ENCODE peak calls at places on chromosomes 12 and 14, in six cellular contexts. L is keratinocyte, P is HL-60, F is PC-3, E is GM23248, D is BE2C. O is an unnamed sample. For H3K27me3, the result is how much of the 10 kb centered on the place peaks cover.

GRCh38 chr12:19021240-19021639 is 108.3 kb upstream of the PLEKHA5 start:
- DNase-seq in L (no peak), P (no peak), F (no peak), E (no peak), D (no peak), O (no peak)

GRCh38 chr14:57692671-57693070 is 173.2 kb downstream of the SLC35F4 start:
- DNase-seq in L (peak), P (peak), F (peak), E (peak), D (no peak), O (peak)

GRCh38 chr14:63470877-63471565 is 72.2 kb downstream of the PPP2R5E start:
- DNase-seq in L (peak), P (no peak), F (peak), E (peak), D (no peak), O (peak)

GRCh38 chr12:45234134-45234865 is 18.4 kb downstream of the ANO6 start:
- DNase-seq in L (no peak), P (no peak), F (peak), E (peak), D (peak), O (peak)

GRCh38 chr12:66823857-66824570 is 145.1 kb upstream of the GRIP1 start:
- DNase-seq in L (peak), P (no peak), F (peak), E (no peak), D (no peak), O (peak)

GRCh38 chr12:26648066-26648465 is 184.9 kb downstream of the ITPR2 start:
- DNase-seq in L (no peak), P (no peak), F (no peak), E (no peak), D (no peak), O (no peak)

GRCh38 chr12:58925111-58925732 is 4.9 kb upstream of the LRIG3 start:
- DNase-seq in L (no peak), P (no peak), F (no peak), E (no peak), D (no peak), O (no peak)

GRCh38 chr12:41959271-41959670 is 185.4 kb downstream of the GXYLT1 start:
- DNase-seq in L (no peak), P (no peak), F (no peak), E (no peak), D (no peak), O (no peak)

GRCh38 chr12:26651566-26652188 is 181.3 kb downstream of the ITPR2 start:
- DNase-seq in L (peak), P (peak), F (peak), E (peak), D (peak), O (no peak)

GRCh38 chr12:114327765-114328164 is 78.2 kb downstream of the TBX5 start:
- DNase-seq in L (no peak), P (no peak), F (no peak), E (no peak), D (no peak), O (no peak)

GRCh38 chr12:29066061-29066588 is 83.0 kb upstream of the FAR2 start:
- DNase-seq in L (no peak), P (peak), F (peak), E (peak), D (no peak), O (no peak)

GRCh38 chr12:117718559-117718958 is 250.2 kb downstream of the KSR2 start:
- DNase-seq in L (no peak), P (no peak), F (no peak), E (no peak), D (no peak), O (no peak)

GRCh38 chr12:22722779-22723178 is 97.8 kb downstream of the ETNK1 start:
- DNase-seq in L (no peak), P (no peak), F (no peak), E (no peak), D (no peak), O (no peak)

GRCh38 chr12:47885012-47885501 is 19.7 kb downstream of the VDR start:
- DNase-seq in L (no peak), P (no peak), F (no peak), E (no peak), D (no peak), O (no peak)

GRCh38 chr14:76775159-76775694 is 14.0 kb downstream of the VASH1 start:
- DNase-seq in L (no peak), P (no peak), F (no peak), E (no peak), D (no peak), O (no peak)

GRCh38 chr12:130027798-130028197 is 124.0 kb upstream of the TMEM132D start:
- DNase-seq in L (no peak), P (no peak), F (no peak), E (no peak), D (no peak), O (no peak)

GRCh38 chr14:38309522-38310262 is 53.8 kb upstream of the CLEC14A start:
- DNase-seq in L (no peak), P (no peak), F (no peak), E (no peak), D (no peak), O (no peak)

GRCh38 chr12:114221136-114221838 is 184.7 kb downstream of the TBX5 start:
- DNase-seq in L (no peak), P (no peak), F (no peak), E (no peak), D (no peak), O (no peak)

GRCh38 chr12:47717443-47718193 is 7.7 kb downstream of the ENDOU start:
- DNase-seq in L (no peak), P (no peak), F (peak), E (peak), D (peak), O (no peak)

GRCh38 chr12:32305163-32305562 is 94.2 kb upstream of the FGD4 start:
- DNase-seq in L (no peak), P (no peak), F (no peak), E (peak), D (no peak), O (no peak)

GRCh38 chr12:12922191-12922616 is 29.8 kb downstream of the GPRC5D start:
- DNase-seq in L (no peak), P (no peak), F (peak), E (peak), D (no peak), O (no peak)

GRCh38 chr14:96251656-96252155 is 4.3 kb upstream of the BDKRB1 start:
- DNase-seq in L (no peak), P (no peak), F (no peak), E (no peak), D (no peak), O (no peak)

GRCh38 chr14:73403181-73403752 is 55.1 kb downstream of the NUMB start:
- DNase-seq in L (no peak), P (no peak), F (no peak), E (no peak), D (no peak), O (no peak)

GRCh38 chr14:95300697-95301526 is 18.8 kb downstream of the CLMN start:
- DNase-seq in L (no peak), P (no peak), F (no peak), E (no peak), D (no peak), O (no peak)

GRCh38 chr12:52506858-52507715 is 13.1 kb downstream of the KRT5 start:
- DNase-seq in L (no peak), P (no peak), F (peak), E (peak), D (no peak), O (peak)

GRCh38 chr14:71566276-71566675 is 366.0 kb upstream of the RGS6 start:
- DNase-seq in L (no peak), P (no peak), F (no peak), E (no peak), D (no peak), O (no peak)

DNA sequence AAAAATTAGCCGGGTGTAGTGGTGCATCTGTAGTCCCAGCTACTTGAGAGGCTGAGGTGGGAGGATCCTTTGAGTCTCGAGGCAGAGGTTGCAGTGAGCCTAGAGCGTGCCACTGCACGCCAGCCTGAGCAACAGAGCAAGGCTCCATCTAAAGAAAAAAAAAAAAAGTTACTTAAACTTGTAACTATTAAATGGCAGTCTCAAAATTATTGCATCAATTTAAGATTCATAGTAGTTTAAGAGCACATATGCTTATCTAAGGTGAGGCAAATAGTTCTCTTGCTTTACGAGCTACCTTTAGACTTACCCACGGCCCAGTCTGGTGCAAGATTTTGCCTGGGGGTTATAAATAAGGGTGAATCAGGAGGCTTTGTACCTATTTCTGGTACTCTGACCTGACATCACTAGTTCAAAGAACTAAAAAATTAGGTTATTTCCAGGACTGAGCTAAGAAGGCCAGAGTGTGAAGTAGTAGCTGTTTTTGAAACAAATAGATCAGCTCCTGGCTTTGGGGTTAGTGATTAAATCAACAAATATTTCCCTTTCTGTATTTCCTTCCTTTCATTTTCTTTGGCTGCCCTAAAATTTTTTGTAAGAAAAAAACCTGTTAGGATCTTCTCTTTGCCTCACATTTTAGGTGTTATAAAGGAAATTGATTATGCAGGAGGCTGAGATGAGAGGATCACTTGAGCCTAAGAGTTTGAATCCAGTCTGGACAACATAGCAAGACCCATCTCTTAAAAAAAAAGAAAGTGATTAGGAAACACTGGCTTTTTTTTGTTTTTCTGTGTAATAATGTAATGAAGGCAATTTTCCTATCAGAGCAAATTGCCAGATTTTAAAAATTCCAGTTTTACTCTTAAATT is 3.6 kb downstream of the MGAT2 start:
- DNase-seq in L (peak), P (no peak), F (peak), E (peak), D (no peak), O (no peak)
- H3K4me3 ChIP-seq in L (peak), P (peak), F (peak), E (peak), D (no peak), O (no peak)

GRCh38 chr12:132606927-132607326 is 3.5 kb downstream of the LRCOL1 start:
- DNase-seq in L (no peak), P (no peak), F (no peak), E (no peak), D (no peak), O (no peak)

GRCh38 chr12:132606466-132606865 is 3.9 kb downstream of the LRCOL1 start:
- DNase-seq in L (no peak), P (no peak), F (no peak), E (peak), D (no peak), O (no peak)

GRCh38 chr12:132605055-132605441 is 5.3 kb downstream of the LRCOL1 start:
- DNase-seq in L (no peak), P (no peak), F (no peak), E (no peak), D (no peak), O (no peak)

GRCh38 chr12:132604108-132605054 is 6.0 kb downstream of the LRCOL1 start:
- DNase-seq in L (no peak), P (no peak), F (no peak), E (no peak), D (peak), O (no peak)

GRCh38 chr12:132605892-132606291 is 4.5 kb downstream of the LRCOL1 start:
- DNase-seq in L (no peak), P (no peak), F (no peak), E (no peak), D (peak), O (no peak)
- H3K27me3 ChIP-seq in L (half or more), P (half or more), F (under half), E (half or more), D (half or more), O (half or more)

DNA sequence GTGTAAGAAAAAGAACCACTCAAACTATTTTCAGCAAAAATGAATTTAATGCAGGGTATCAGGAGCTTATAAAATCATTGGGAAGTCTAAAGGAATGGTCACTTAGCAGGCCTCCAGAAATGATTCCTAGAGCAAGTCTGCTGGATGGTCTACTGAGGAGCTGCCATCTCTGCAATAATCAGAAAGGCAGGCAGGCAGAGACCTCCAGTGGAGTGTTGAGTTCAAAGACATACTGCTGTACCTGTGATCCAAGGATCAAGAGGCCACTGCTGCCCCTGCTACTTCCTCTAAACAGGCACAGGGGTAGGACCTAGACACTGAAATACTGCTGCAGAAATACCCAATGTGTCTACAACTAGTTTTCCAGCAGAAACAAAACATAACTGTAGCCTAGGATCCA is 14.5 kb upstream of the KICS2 start:
- DNase-seq in L (no peak), P (no peak), F (peak), E (peak), D (no peak), O (no peak)
- H3K4me3 ChIP-seq in L (no peak), P (no peak), F (no peak), E (no peak), D (no peak), O (no peak)

GRCh38 chr12:34210689-34211530 is 188.6 kb downstream of the ALG10 start:
- DNase-seq in L (no peak), P (no peak), F (no peak), E (no peak), D (no peak), O (no peak)
- H3K27me3 ChIP-seq in L (under half), P (under half), F (under half), E (under half), D (under half), O (under half)

DNA sequence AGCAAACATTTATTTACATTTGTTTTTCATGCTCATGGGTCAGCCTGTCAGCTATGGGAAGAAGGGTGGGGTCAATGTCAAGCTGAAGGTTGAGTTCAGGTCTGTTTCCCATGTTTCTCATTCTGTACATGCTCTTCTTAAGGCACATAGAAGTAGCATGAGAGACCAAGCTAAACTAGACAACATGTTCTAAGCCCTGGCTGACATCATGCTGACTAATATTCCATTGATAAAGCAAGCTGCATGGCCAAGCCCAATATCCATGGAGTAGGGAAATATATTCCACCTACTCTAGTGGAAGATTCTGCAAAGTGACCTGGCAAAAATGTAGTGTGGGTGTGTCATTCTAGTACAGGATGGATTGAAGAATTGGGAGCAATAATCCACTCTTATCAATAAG is 44.1 kb downstream of the PLXNC1 start:
- DNase-seq in L (no peak), P (no peak), F (no peak), E (no peak), D (no peak), O (no peak)
- H3K4me3 ChIP-seq in L (no peak), P (no peak), F (no peak), E (no peak), D (no peak), O (no peak)

DNA sequence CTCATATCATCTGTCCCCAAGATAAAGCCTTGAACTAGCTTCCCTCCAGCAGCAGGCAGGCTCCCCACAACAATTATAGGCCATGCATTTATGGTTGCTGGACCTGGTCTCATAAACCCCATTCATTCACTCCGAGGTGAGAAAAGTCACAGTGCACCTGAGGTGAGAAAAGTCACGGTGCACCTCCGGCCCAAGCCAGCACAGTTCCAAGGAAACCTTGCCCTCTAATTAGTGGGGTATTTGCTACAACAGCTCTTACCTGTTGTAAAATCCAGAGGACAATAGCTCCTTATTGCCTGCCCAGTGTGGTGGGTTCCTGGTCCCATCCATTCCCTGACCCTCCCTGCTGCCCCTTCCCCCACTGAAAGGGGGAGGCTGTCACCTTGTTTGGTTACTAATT is 65.6 kb downstream of the FBXL14 start:
- DNase-seq in L (no peak), P (no peak), F (no peak), E (no peak), D (no peak), O (no peak)
- H3K27me3 ChIP-seq in L (under half), P (half or more), F (under half), E (under half), D (half or more), O (under half)

GRCh38 chr12:112974904-112975303 is 3.4 kb upstream of the OAS2 start:
- DNase-seq in L (no peak), P (no peak), F (no peak), E (no peak), D (no peak), O (no peak)
- H3K4me3 ChIP-seq in L (no peak), P (no peak), F (no peak), E (no peak), D (no peak), O (no peak)

GRCh38 chr12:54000105-54000773 is at the start of gene HOXC9:
- DNase-seq in L (no peak), P (no peak), F (no peak), E (peak), D (peak), O (no peak)
- H3K27me3 ChIP-seq in L (under half), P (half or more), F (under half), E (under half), D (under half), O (under half)

O was measured in kidney epithelial cell.